ENCODE peak calls at places on chromosomes 3 and 15, in seven cellular contexts. B, F, R, J, P, L and A are unnamed samples.

GRCh38 chr3:158470944-158471638 is 99.9 kb upstream of the MLF1 start:
- DNase-seq in B (no peak), F (peak; percentile 6), R (no peak), J (peak; percentile 58), P (peak; percentile 44), L (peak; percentile 6), A (peak; percentile 23)

GRCh38 chr3:134441321-134441720 is 44.5 kb downstream of the ANAPC13 start:
- DNase-seq in B (no peak), F (no peak), R (no peak), J (no peak), P (no peak), L (no peak), A (no peak)

GRCh38 chr3:115165701-115166100 is 18.6 kb upstream of the ZBTB20 start:
- DNase-seq in B (no peak), F (no peak), R (no peak), J (no peak), P (no peak), L (no peak), A (no peak)

GRCh38 chr3:117688583-117688982 is 979.0 kb downstream of the TUSC7 start:
- DNase-seq in B (no peak), F (no peak), R (no peak), J (no peak), P (no peak), L (no peak), A (no peak)

GRCh38 chr15:76286231-76286879 is 24.9 kb downstream of the ETFA start:
- DNase-seq in B (no peak), F (no peak), R (no peak), J (no peak), P (no peak), L (peak; percentile 45), A (peak; percentile 43)

GRCh38 chr3:118775021-118775420 is 259.6 kb downstream of the IGSF11 start:
- DNase-seq in B (no peak), F (no peak), R (no peak), J (no peak), P (no peak), L (no peak), A (no peak)

GRCh38 chr3:71998995-71999673 is 214.2 kb upstream of the PROK2 start:
- DNase-seq in B (no peak), F (no peak), R (no peak), J (peak; percentile 58), P (peak; percentile 91), L (peak; percentile 58), A (peak; percentile 73)

GRCh38 chr15:40769310-40770146 is at the start of gene C15orf62:
- DNase-seq in B (peak; percentile 94), F (peak; percentile 72), R (peak; percentile 55), J (peak; percentile 35), P (peak; percentile 49), L (no peak), A (peak; percentile 30)

GRCh38 chr15:53880353-53880752 is 97.9 kb upstream of the UNC13C start:
- DNase-seq in B (no peak), F (no peak), R (no peak), J (no peak), P (no peak), L (no peak), A (no peak)

GRCh38 chr3:156176048-156176447 is 55.7 kb downstream of the KCNAB1 start:
- DNase-seq in B (no peak), F (no peak), R (peak; percentile 47), J (no peak), P (no peak), L (no peak), A (no peak)

GRCh38 chr3:150227839-150228238 is 180.3 kb upstream of the TSC22D2 start:
- DNase-seq in B (peak; percentile 43), F (peak; percentile 88), R (peak; percentile 35), J (peak; percentile 79), P (no peak), L (peak; percentile 65), A (peak; percentile 78)

GRCh38 chr3:37935756-37936666 is 54.6 kb upstream of the VILL start:
- DNase-seq in B (no peak), F (no peak), R (peak; percentile 38), J (peak; percentile 98), P (peak; percentile 98), L (peak; percentile 94), A (peak; percentile 98)

GRCh38 chr3:107430214-107431047 is 53.2 kb downstream of the CCDC54 start:
- DNase-seq in B (no peak), F (peak; percentile 13), R (no peak), J (peak; percentile 44), P (peak; percentile 34), L (peak; percentile 33), A (peak; percentile 68)

GRCh38 chr3:119631529-119631928 is 28.9 kb downstream of the POPDC2 start:
- DNase-seq in B (no peak), F (no peak), R (no peak), J (no peak), P (peak; percentile 48), L (peak; percentile 18), A (no peak)

GRCh38 chr3:121018917-121019321 is 110.9 kb downstream of the STXBP5L start:
- DNase-seq in B (peak; percentile 45), F (no peak), R (no peak), J (no peak), P (no peak), L (no peak), A (no peak)

GRCh38 chr3:67937498-67938118 is 283.2 kb upstream of the SUCLG2 start:
- DNase-seq in B (no peak), F (no peak), R (no peak), J (no peak), P (no peak), L (peak; percentile 49), A (no peak)

GRCh38 chr15:90053685-90054466 is 48.4 kb downstream of the IDH2 start:
- DNase-seq in B (no peak), F (no peak), R (no peak), J (no peak), P (no peak), L (no peak), A (no peak)

GRCh38 chr3:88986834-88987233 is 120.6 kb upstream of the EPHA3 start:
- DNase-seq in B (no peak), F (no peak), R (no peak), J (peak; percentile 31), P (peak; percentile 61), L (peak; percentile 36), A (peak; percentile 49)

GRCh38 chr3:57078366-57079220 is 18.1 kb downstream of the SPATA12 start:
- DNase-seq in B (peak; percentile 89), F (peak; percentile 74), R (peak; percentile 67), J (peak; percentile 60), P (peak; percentile 41), L (peak; percentile 72), A (peak; percentile 86)

GRCh38 chr15:74365619-74366445 is 1.6 kb downstream of the CYP11A1 start:
- DNase-seq in B (no peak), F (peak; percentile 79), R (peak; percentile 25), J (peak; percentile 61), P (no peak), L (peak; percentile 71), A (peak; percentile 68)
- H3K4me3 ChIP-seq in B (peak overlapping the region; percentile 54), F (peak overlapping the region; percentile 87), R (no peak overlapping the region), J (peak overlapping the region; percentile 52), P (peak overlapping the region; percentile 56), L (peak overlapping the region; percentile 60), A (peak overlapping the region; percentile 69)

GRCh38 chr3:169295126-169295525 is 368.4 kb downstream of the MECOM start:
- DNase-seq in B (no peak), F (no peak), R (no peak), J (peak; percentile 69), P (no peak), L (peak; percentile 20), A (peak; percentile 61)
- TF ChIP-seq CTCF in B (no peak), F (peak; percentile 34), R (peak; percentile 36), J (peak; percentile 50), P (peak; percentile 33), L (peak; percentile 40), A (peak; percentile 61)

DNA sequence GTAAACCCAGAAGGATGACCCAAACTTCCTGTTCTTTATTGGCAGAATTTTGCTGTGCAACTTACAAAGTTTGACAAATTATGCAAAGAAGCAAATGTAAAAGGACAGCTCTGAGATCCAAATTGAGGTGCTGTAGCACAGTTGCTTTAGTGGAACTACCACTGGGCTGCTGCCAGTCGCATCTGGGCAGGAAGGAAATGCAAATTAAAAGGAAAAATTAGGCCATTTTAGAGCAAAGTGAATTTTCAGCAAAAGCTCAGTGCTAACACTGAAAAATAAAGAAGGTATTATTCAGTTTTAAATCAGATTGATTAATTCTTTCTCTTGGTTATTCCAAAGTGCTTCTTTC is 104.5 kb downstream of the ZMAT3 start:
- DNase-seq in B (no peak), F (no peak), R (no peak), J (no peak), P (no peak), L (no peak), A (no peak)
- H3K4me3 ChIP-seq in B (no peak overlapping the region), F (no peak overlapping the region), R (no peak overlapping the region), J (no peak overlapping the region), P (no peak overlapping the region), L (no peak overlapping the region), A (peak overlapping the region; percentile 25)

GRCh38 chr3:39378092-39378491 is 5.1 kb upstream of the SLC25A38 start:
- DNase-seq in B (no peak), F (peak; percentile 79), R (peak; percentile 75), J (peak; percentile 41), P (no peak), L (peak; percentile 33), A (peak; percentile 50)
- TF ChIP-seq CTCF in B (peak; percentile 53), F (peak; percentile 67), R (peak; percentile 71), J (peak; percentile 73), P (peak; percentile 59), L (peak; percentile 72), A (peak; percentile 81)

DNA sequence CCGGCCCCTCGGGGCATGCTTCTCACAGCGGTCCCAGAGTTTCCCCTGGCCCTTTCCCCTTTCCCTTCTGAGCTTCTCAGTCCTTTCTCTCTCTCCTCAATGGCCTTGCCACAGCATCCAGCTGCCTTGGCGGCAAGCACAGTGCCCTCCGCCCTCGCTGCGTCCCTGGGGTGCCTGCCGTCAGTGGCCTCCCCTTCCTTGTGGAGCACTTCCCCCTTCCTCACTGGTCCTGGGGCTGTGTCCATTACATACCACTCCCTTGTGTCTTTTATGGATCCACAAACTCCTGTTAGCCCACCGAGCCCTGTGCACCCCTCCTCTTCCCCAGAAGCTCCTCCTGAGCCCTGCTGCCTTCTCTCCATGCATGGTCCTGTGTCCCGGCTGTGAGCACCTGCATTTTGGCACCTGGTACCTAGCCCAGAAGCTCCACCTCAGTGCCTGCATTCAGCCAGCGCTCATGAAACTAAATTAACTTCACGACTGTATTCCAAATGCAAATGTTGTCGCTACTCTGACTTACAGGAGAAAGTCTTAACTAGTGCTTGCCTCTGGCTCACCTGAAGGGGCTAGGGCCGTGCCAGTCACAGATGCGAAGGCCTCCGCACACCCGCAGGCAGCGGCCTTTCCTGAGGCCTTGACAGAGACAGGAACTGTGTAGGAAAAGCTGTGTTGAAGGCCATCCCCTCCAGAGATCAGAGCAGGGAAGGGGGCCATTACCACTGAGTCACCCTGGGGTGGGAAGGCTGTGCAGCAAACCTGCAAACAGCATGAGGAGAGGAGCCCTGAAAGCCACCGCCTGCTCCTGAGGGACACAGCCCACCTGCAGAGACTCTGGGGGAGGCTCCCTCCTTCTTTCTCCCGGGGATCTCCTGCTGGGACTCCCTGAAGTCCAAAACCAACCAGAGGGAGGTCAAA is 19.1 kb upstream of the KLF13 start:
- DNase-seq in B (no peak), F (no peak), R (no peak), J (no peak), P (no peak), L (no peak), A (no peak)
- H3K4me3 ChIP-seq in B (no peak overlapping the region), F (no peak overlapping the region), R (no peak overlapping the region), J (no peak overlapping the region), P (no peak overlapping the region), L (no peak overlapping the region), A (no peak overlapping the region)